ENCODE peak calls at places on chromosomes 12 and 14, in seven cellular contexts. P is kidney epithelial cell, C is AG09309, O is cardiac fibroblast, S is choroid plexus epithelial cell, K is dorsolateral prefrontal cortex, W is lower lobe of right lung. G is an unnamed sample.

GRCh38 chr14:60756847-60757246 is 22.3 kb downstream of the MNAT1 start:
- DNase-seq in P (no peak), S (peak; percentile 54), C (no peak), W (no peak), O (peak; percentile 45), K (no peak), G (no peak)

GRCh38 chr12:110270125-110270962 is 10.7 kb upstream of the ATP2A2 start:
- DNase-seq in P (no peak), W (no peak), S (peak; percentile 71), C (no peak), K (no peak), O (peak; percentile 46), G (no peak)

GRCh38 chr14:37991027-37991426 is 216.7 kb upstream of the SSTR1 start:
- DNase-seq in K (no peak), O (no peak), P (no peak), S (no peak), C (no peak), W (no peak), G (no peak)

GRCh38 chr14:24351517-24351916 is 11.7 kb upstream of the RIPK3 start:
- DNase-seq in K (no peak), S (peak; percentile 68), P (no peak), W (no peak), C (no peak), O (peak; percentile 48), G (no peak)

GRCh38 chr14:23366163-23366921 is 1.4 kb upstream of the EFS start:
- DNase-seq in K (peak; percentile 44), P (peak; percentile 16), W (peak; percentile 72), O (peak; percentile 26), C (no peak), S (peak; percentile 52), G (no peak)

GRCh38 chr12:14540801-14541462 is 26.8 kb downstream of the PLBD1 start:
- DNase-seq in W (no peak), C (no peak), O (no peak), P (no peak), K (no peak), S (no peak), G (no peak)

GRCh38 chr12:124608451-124608870 is 41.0 kb upstream of the NCOR2 start:
- DNase-seq in P (no peak), C (no peak), K (no peak), S (no peak), W (no peak), O (no peak), G (no peak)

GRCh38 chr12:108594-108993 is 42.0 kb downstream of the IQSEC3 start:
- DNase-seq in P (no peak), S (no peak), O (no peak), C (no peak), W (no peak), K (peak; percentile 35), G (no peak)

GRCh38 chr12:62078020-62078419 is 182.2 kb upstream of the USP15 start:
- DNase-seq in S (no peak), C (no peak), O (no peak), W (no peak), P (no peak), K (no peak), G (no peak)

DNA sequence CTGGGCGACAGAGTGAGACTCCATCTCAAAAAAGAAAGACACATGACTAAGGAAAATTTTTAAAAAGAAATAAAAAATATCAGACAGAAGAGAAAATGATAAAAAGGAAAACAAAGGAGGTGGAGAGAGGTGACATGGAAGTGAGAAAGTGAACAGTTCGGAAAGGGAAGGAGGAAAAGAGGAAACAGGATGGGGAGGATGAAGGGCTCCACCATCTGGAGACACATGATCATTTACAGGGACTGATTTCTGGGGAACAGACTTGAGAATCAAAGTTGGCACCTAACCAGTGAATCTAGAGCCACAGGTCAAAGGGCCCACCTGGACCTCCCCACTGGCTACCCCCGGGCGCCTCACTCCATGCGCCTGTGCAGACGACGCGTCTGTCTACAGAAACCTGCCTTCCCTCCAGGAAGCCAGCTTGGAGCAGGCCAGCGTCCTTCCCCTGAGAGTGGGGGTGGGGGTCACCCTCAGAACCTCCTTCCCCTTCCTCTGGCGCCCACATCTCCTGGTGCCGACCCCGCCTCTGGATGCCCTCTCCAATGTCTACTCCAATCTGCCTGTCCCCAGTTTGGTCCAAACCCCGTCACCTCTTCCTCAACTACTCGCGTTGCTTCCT is 60.5 kb downstream of the AMN start:
- DNase-seq in P (no peak), O (no peak), S (no peak), W (no peak), K (no peak), C (no peak), G (no peak)
- TF ChIP-seq CTCF in P (no peak), O (no peak), S (peak; percentile 21), W (no peak), K (peak; percentile 10), C (no peak), G (peak; percentile 12)

GRCh38 chr12:130486891-130487416 is 149.3 kb downstream of the PIWIL1 start:
- DNase-seq in O (no peak), P (no peak), W (no peak), S (no peak), C (no peak), K (no peak), G (no peak)

GRCh38 chr12:130484221-130484620 is 146.5 kb downstream of the PIWIL1 start:
- DNase-seq in W (no peak), O (no peak), K (no peak), S (no peak), P (no peak), C (no peak), G (no peak)

GRCh38 chr12:130487636-130488035 is 149.9 kb downstream of the PIWIL1 start:
- DNase-seq in K (no peak), P (no peak), C (no peak), W (no peak), S (no peak), O (no peak), G (no peak)

GRCh38 chr12:130485291-130486145 is 147.8 kb downstream of the PIWIL1 start:
- DNase-seq in S (no peak), W (no peak), P (no peak), K (no peak), O (no peak), C (no peak), G (no peak)

GRCh38 chr12:130486146-130486435 is 148.4 kb downstream of the PIWIL1 start:
- DNase-seq in W (no peak), K (no peak), C (no peak), P (no peak), S (no peak), O (no peak), G (no peak)
- TF ChIP-seq CTCF in W (no peak), K (no peak), C (no peak), P (no peak), S (no peak), O (no peak), G (no peak)

GRCh38 chr14:39368261-39368959 is 63.8 kb downstream of the FBXO33 start:
- DNase-seq in W (no peak), K (peak; percentile 49), P (no peak), C (peak; percentile 45), O (peak; percentile 85), S (peak; percentile 91), G (peak; percentile 49)
- TF ChIP-seq CTCF in W (peak; percentile 36), K (peak; percentile 55), P (peak; percentile 64), C (peak; percentile 59), O (peak; percentile 51), S (peak; percentile 76), G (peak; percentile 61)

GRCh38 chr12:75819512-75819911 is 212.1 kb downstream of the PHLDA1 start:
- DNase-seq in S (no peak), K (no peak), W (no peak), O (no peak), C (no peak), P (no peak), G (no peak)

GRCh38 chr12:75816892-75817291 is 214.7 kb downstream of the PHLDA1 start:
- DNase-seq in C (no peak), K (no peak), S (peak; percentile 77), W (no peak), O (peak; percentile 91), P (peak; percentile 80), G (no peak)

GRCh38 chr12:75818863-75819262 is 212.7 kb downstream of the PHLDA1 start:
- DNase-seq in P (no peak), K (no peak), O (peak; percentile 42), S (peak; percentile 57), C (no peak), W (no peak), G (no peak)

GRCh38 chr12:75823475-75823874 is 208.1 kb downstream of the PHLDA1 start:
- DNase-seq in C (no peak), S (peak; percentile 45), W (no peak), K (no peak), P (no peak), O (no peak), G (no peak)

DNA sequence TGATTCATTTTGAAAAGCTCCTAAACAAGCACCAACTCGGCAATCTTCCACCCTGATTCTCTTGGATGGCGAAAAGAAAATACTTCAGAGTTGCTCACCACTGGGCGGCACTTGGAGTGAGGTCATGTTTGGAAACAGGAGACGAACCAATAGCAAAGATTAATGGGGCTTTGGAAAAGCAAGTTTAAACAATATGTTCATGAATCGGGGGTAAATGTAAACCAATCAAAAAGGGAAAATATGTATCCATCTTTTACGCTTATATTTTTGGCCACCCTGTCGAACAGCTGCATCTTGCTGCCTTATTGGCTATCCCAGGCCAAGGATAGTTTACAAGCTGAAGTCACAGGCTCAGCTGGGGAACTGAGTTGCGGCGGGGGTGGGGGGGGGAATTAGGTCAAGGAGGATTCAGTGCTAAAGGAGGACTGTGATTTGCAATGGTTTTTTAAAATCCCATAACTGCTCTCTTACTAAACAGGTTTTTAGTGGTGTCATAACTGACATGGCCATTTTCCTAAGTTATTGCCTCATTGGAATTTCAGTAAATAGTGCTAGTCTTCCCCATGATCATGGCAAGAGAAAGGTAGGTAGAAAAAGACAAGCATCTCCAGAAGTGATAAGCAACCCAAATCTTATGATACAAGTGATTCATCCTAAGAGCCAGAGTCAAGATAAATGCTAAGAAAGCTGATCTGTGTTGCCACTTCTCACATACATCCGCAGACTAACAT is 210.6 kb downstream of the PHLDA1 start:
- DNase-seq in W (no peak), P (no peak), S (no peak), O (peak; percentile 93), K (no peak), C (peak; percentile 82), G (no peak)
- TF ChIP-seq CTCF in W (peak; percentile 10), P (no peak), S (no peak), O (peak; percentile 3), K (no peak), C (peak; percentile 23), G (no peak)

GRCh38 chr12:46676396-46676795 is 149.4 kb downstream of the SLC38A4 start:
- DNase-seq in O (no peak), K (no peak), S (no peak), W (no peak), P (no peak), C (no peak), G (no peak)

GRCh38 chr12:46676797-46677520 is 148.8 kb downstream of the SLC38A4 start:
- DNase-seq in K (no peak), P (no peak), W (no peak), C (no peak), O (no peak), S (no peak), G (no peak)

GRCh38 chr12:46674818-46675217 is 151.0 kb downstream of the SLC38A4 start:
- DNase-seq in K (no peak), S (no peak), O (peak; percentile 38), P (no peak), W (no peak), C (no peak), G (no peak)

GRCh38 chr12:46674126-46674525 is 151.7 kb downstream of the SLC38A4 start:
- DNase-seq in O (no peak), P (no peak), S (no peak), W (no peak), K (no peak), C (no peak), G (no peak)

GRCh38 chr12:46675736-46676135 is 150.1 kb downstream of the SLC38A4 start:
- DNase-seq in K (no peak), S (peak; percentile 67), C (no peak), W (peak; percentile 47), P (no peak), O (peak; percentile 74), G (no peak)
- TF ChIP-seq CTCF in K (peak; percentile 59), S (peak; percentile 62), C (peak; percentile 53), W (peak; percentile 67), P (peak; percentile 52), O (peak; percentile 61), G (peak; percentile 54)